ENCODE peak calls at places on chromosome 11, in seven cellular contexts. Z, P, I, M, F, X and V are unnamed samples. For H3K27me3, the result is how much of the 10 kb centered on the place peaks cover.

GRCh38 chr11:34546511-34547206 is 33.1 kb upstream of the ELF5 start:
- DNase-seq in X (no peak), I (no peak), Z (no peak), M (no peak), F (no peak), P (no peak), V (no peak)

GRCh38 chr11:57233702-57234101 is 3.3 kb downstream of the APLNR start:
- DNase-seq in Z (no peak), M (no peak), P (no peak), F (no peak), X (no peak), I (no peak), V (no peak)

GRCh38 chr11:1410366-1411291 is 20.9 kb downstream of the BRSK2 start:
- DNase-seq in F (no peak), P (no peak), X (no peak), Z (no peak), M (no peak), I (no peak), V (no peak)

GRCh38 chr11:90556026-90556425 is 333.2 kb upstream of the CHORDC1 start:
- DNase-seq in P (no peak), X (no peak), I (no peak), M (no peak), Z (no peak), F (no peak), V (no peak)

GRCh38 chr11:20355221-20356219 is 8.0 kb upstream of the HTATIP2 start:
- DNase-seq in P (no peak), I (no peak), Z (peak), M (no peak), X (no peak), F (peak), V (no peak)

GRCh38 chr11:65384301-65384889 is 1.9 kb upstream of the SLC25A45 start:
- DNase-seq in X (no peak), F (peak), I (no peak), P (no peak), Z (peak), M (no peak), V (no peak)

GRCh38 chr11:116642481-116642880 is 130.3 kb downstream of the BUD13 start:
- DNase-seq in P (no peak), F (no peak), M (no peak), I (no peak), X (no peak), Z (no peak), V (no peak)

GRCh38 chr11:103619480-103619879 is 417.0 kb upstream of the DDI1 start:
- DNase-seq in Z (no peak), F (no peak), I (no peak), P (no peak), X (no peak), M (no peak), V (no peak)

GRCh38 chr11:109120341-109120740 is 301.6 kb upstream of the C11orf87 start:
- DNase-seq in M (no peak), P (no peak), F (no peak), Z (no peak), I (no peak), X (no peak), V (no peak)

GRCh38 chr11:34275486-34275885 is 82.3 kb downstream of the ABTB2 start:
- DNase-seq in I (no peak), X (no peak), Z (no peak), P (no peak), M (no peak), F (no peak), V (no peak)

GRCh38 chr11:94721565-94722292 is 46.4 kb upstream of the AMOTL1 start:
- DNase-seq in F (no peak), Z (no peak), I (no peak), M (no peak), P (no peak), X (no peak), V (no peak)

GRCh38 chr11:46492540-46492939 is 101.0 kb upstream of the CHRM4 start:
- DNase-seq in M (no peak), X (no peak), F (no peak), Z (no peak), I (no peak), P (no peak), V (no peak)

GRCh38 chr11:8720868-8721739 is 38.5 kb downstream of the RPL27A start:
- DNase-seq in F (no peak), I (no peak), P (no peak), M (no peak), X (no peak), Z (no peak), V (no peak)

GRCh38 chr11:73295259-73295995 is 12.6 kb upstream of the ARHGEF17 start:
- DNase-seq in Z (peak), X (peak), P (peak), I (peak), F (peak), M (peak), V (peak)

GRCh38 chr11:10302294-10302743 is 2.6 kb upstream of the ADM start:
- DNase-seq in M (peak), I (no peak), P (no peak), X (no peak), F (no peak), Z (no peak), V (no peak)

GRCh38 chr11:57641011-57641410 is 8.7 kb downstream of the YPEL4 start:
- DNase-seq in Z (no peak), F (no peak), I (no peak), X (no peak), P (no peak), M (no peak), V (no peak)

GRCh38 chr11:116199182-116199581 is 573.6 kb downstream of the BUD13 start:
- DNase-seq in M (no peak), Z (no peak), X (peak), P (no peak), F (no peak), I (no peak), V (no peak)

DNA sequence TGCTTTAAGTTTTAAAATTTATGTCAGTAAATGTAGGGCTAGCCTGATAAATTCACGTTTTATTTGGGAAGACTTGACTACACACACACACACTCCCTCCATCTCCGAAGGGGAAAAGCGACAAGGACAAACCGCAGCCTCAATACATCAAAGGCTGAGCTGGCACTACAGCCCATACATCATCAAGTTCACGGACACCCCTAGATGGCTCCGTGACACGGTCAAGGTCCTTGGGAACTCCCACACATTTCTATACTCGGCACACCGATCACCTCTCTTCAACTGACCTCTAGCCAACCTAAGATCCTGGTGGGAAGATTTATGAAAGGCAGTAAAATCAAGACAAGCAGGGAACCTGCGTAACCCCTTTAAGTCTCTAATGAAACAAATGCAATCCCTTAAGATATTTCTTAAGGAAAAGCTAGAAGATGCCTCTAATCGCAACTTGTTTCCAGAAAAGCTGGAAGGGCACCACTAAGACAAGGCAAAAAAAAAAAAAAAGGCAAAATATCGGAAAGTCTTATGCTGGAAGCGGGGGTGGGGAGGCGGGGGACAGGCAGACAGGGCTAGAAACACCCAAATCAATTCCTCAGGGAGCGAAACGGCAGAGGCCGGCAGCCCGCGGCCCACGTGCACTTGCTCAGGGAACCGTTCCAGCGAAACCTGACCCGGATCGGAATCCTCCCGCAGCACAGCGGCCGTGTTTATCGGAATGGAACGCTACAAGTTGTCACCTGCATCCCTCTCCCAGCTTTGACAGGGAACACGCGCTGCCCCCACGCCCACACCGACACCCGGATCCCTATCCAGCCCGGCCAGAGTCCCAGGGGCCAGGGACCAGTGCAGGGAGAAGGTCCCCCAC is 1.5 kb downstream of the ARHGAP20 start:
- DNase-seq in X (peak), Z (no peak), F (peak), M (peak), P (peak), I (no peak), V (peak)
- H3K27me3 ChIP-seq in X (under half), Z (under half), F (under half), M (under half), P (under half), I (half or more), V (under half)

GRCh38 chr11:69123593-69124545 is 31.9 kb upstream of the SMIM38 start:
- DNase-seq in F (no peak), P (no peak), M (no peak), X (no peak), I (no peak), Z (no peak), V (no peak)

GRCh38 chr11:69121621-69122336 is 34.0 kb upstream of the SMIM38 start:
- DNase-seq in F (no peak), X (no peak), P (no peak), M (no peak), Z (no peak), I (no peak), V (no peak)

GRCh38 chr11:69121021-69121420 is 34.7 kb upstream of the SMIM38 start:
- DNase-seq in X (no peak), I (no peak), P (no peak), Z (no peak), F (no peak), M (no peak), V (no peak)

GRCh38 chr11:69122337-69122641 is 33.4 kb upstream of the SMIM38 start:
- DNase-seq in X (no peak), P (no peak), F (no peak), I (no peak), Z (no peak), M (no peak), V (no peak)

GRCh38 chr11:69122642-69123431 is 32.9 kb upstream of the SMIM38 start:
- DNase-seq in Z (peak), P (peak), F (peak), M (peak), I (no peak), X (no peak), V (peak)
- H3K27ac ChIP-seq in Z (peak), P (no peak), F (peak), M (peak), I (peak), X (peak), V (peak)

GRCh38 chr11:124739479-124740276 is at the start of gene NRGN:
- DNase-seq in I (peak), X (peak), P (peak), Z (peak), F (peak), M (peak), V (peak)

GRCh38 chr11:124737638-124738293 is 2.0 kb upstream of the NRGN start:
- DNase-seq in F (no peak), X (no peak), Z (no peak), P (no peak), I (no peak), M (no peak), V (no peak)

GRCh38 chr11:124743050-124743449 is 3.3 kb downstream of the NRGN start:
- DNase-seq in M (no peak), Z (no peak), P (no peak), F (no peak), X (no peak), I (no peak), V (no peak)

GRCh38 chr11:124738713-124739478 is 846 bp upstream of the NRGN start:
- DNase-seq in X (no peak), Z (no peak), P (no peak), I (no peak), M (no peak), F (no peak), V (no peak)

DNA sequence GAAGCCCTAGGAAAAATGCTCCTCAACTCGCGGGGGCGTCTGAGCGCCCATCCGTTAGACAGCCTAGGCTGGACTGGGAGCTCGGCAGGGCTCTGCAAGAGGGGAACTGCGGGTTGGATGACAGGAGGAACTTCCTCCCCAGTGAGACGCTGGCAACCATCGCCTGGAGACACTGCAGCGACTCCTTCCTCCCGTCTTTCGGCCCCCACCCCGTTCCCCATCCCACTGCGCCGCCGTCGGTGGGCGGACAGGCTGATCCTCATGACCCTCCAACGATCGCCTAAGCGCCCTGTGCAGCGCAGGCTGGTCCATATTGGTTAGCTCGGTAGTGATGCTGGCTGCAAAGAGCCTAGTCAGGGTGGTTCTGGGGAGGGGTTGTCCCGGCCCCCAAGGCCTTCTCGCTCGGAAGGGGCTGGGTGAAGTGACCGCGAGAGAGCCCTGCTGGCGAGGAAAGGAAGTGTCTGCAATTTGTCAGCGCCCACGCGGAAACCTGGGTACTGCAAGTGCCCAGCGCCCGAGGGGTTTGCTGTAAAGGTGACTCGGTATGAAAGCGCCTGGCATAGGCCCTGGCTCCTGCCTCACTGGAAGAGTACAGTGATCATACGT is 638 bp downstream of the NRGN start:
- DNase-seq in F (no peak), X (peak), I (peak), P (no peak), M (peak), Z (peak), V (no peak)
- H3K4me3 ChIP-seq in F (peak), X (peak), I (peak), P (peak), M (peak), Z (peak), V (peak)

GRCh38 chr11:121274332-121274991 is 18.1 kb upstream of the SC5D start:
- DNase-seq in M (no peak), Z (no peak), X (no peak), F (no peak), P (no peak), I (no peak), V (no peak)

GRCh38 chr11:121265586-121265985 is 27.0 kb upstream of the SC5D start:
- DNase-seq in Z (no peak), M (no peak), P (no peak), F (no peak), I (no peak), X (no peak), V (no peak)

GRCh38 chr11:121270286-121270685 is 22.3 kb upstream of the SC5D start:
- DNase-seq in M (no peak), I (no peak), F (no peak), X (no peak), Z (no peak), P (no peak), V (no peak)
- H3K27me3 ChIP-seq in M (under half), I (under half), F (under half), X (under half), Z (under half), P (under half), V (under half)

GRCh38 chr11:59266491-59266890 is 53.8 kb upstream of the MPEG1 start:
- DNase-seq in I (no peak), F (no peak), X (no peak), Z (no peak), P (no peak), M (no peak), V (no peak)
- H3K27ac ChIP-seq in I (no peak), F (no peak), X (no peak), Z (no peak), P (no peak), M (no peak), V (no peak)

DNA sequence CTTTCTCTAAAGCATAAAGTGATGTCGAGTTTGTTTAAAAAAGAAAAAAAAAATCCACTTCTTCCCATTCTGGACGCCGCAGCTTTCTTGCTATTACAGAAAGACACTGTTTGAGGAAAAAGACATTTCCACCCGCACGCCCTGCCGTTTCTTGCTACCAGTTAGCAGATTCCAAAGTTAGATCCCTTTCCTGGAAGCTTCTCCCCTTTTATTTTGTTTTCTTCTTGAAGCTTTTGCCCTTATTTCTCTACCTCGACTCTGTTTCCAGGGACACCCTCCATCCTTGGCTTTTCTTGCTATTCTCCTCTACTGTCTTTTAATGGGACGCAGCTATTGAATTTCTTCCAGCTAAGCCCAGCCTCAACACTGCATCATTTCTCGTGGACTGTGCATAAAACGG is 1.5 kb downstream of the GRIA4 start:
- DNase-seq in P (no peak), F (no peak), I (no peak), X (no peak), M (no peak), Z (no peak), V (no peak)
- H3K4me3 ChIP-seq in P (peak), F (peak), I (no peak), X (no peak), M (no peak), Z (no peak), V (no peak)

GRCh38 chr11:31802609-31802989 is 8.5 kb downstream of the PAX6 start:
- DNase-seq in M (no peak), I (no peak), P (no peak), F (no peak), Z (no peak), X (peak), V (no peak)
- H3K27me3 ChIP-seq in M (under half), I (half or more), P (half or more), F (half or more), Z (half or more), X (half or more), V (under half)